ENCODE peak calls at places on chromosome 6, in nine cellular contexts. Y, P, Q, F, W, V, X, K and I are unnamed samples.

GRCh38 chr6:45327956-45328522 is at the start of gene RUNX2:
- DNase-seq in Y (no peak), P (peak; percentile 87), Q (peak; percentile 17), F (peak; percentile 8), W (no peak), V (no peak), X (no peak), K (no peak), I (peak; percentile 84)

GRCh38 chr6:7787137-7787575 is 61.3 kb downstream of the BMP6 start:
- DNase-seq in Y (no peak), P (peak; percentile 74), Q (no peak), F (peak; percentile 13), W (no peak), V (no peak), X (no peak), K (no peak), I (no peak)

GRCh38 chr6:129863664-129864063 is 2.5 kb upstream of the TMEM244 start:
- DNase-seq in Y (no peak), P (peak; percentile 89), Q (no peak), F (no peak), W (no peak), V (no peak), X (no peak), K (no peak), I (no peak)

GRCh38 chr6:115891704-115892225 is 168.9 kb downstream of the FRK start:
- DNase-seq in Y (no peak), P (no peak), Q (no peak), F (no peak), W (no peak), V (no peak), X (no peak), K (no peak), I (no peak)

GRCh38 chr6:34381086-34381485 is 11.4 kb downstream of the NUDT3 start:
- DNase-seq in Y (no peak), P (peak; percentile 61), Q (peak; percentile 55), F (no peak), W (no peak), V (no peak), X (no peak), K (no peak), I (no peak)

GRCh38 chr6:75098709-75099108 is 107.1 kb downstream of the COL12A1 start:
- DNase-seq in Y (no peak), P (peak; percentile 98), Q (peak; percentile 11), F (peak; percentile 79), W (no peak), V (no peak), X (peak; percentile 28), K (no peak), I (peak; percentile 46)

GRCh38 chr6:84514089-84514971 is 250.1 kb downstream of the TBX18 start:
- DNase-seq in Y (no peak), P (no peak), Q (no peak), F (no peak), W (no peak), V (no peak), X (no peak), K (no peak), I (no peak)

GRCh38 chr6:12007915-12008286 is 4.2 kb upstream of the HIVEP1 start:
- DNase-seq in Y (no peak), P (no peak), Q (no peak), F (no peak), W (no peak), V (no peak), X (no peak), K (no peak), I (peak; percentile 6)

GRCh38 chr6:101509556-101509955 is 116.0 kb downstream of the GRIK2 start:
- DNase-seq in Y (no peak), P (peak; percentile 41), Q (no peak), F (no peak), W (no peak), V (no peak), X (no peak), K (no peak), I (no peak)

GRCh38 chr6:156146891-156147290 is 630.3 kb upstream of the ARID1B start:
- DNase-seq in Y (no peak), P (no peak), Q (no peak), F (no peak), W (no peak), V (no peak), X (no peak), K (no peak), I (no peak)

GRCh38 chr6:76774750-76775396 is 688.4 kb downstream of the HTR1B start:
- DNase-seq in Y (no peak), P (no peak), Q (no peak), F (peak; percentile 42), W (no peak), V (no peak), X (no peak), K (no peak), I (no peak)

GRCh38 chr6:37068523-37069270 is 63.2 kb downstream of the FGD2 start:
- DNase-seq in Y (no peak), P (no peak), Q (no peak), F (no peak), W (no peak), V (no peak), X (no peak), K (no peak), I (peak; percentile 43)

GRCh38 chr6:168703970-168704369 is 263.0 kb downstream of the SMOC2 start:
- DNase-seq in Y (no peak), P (no peak), Q (no peak), F (no peak), W (no peak), V (no peak), X (no peak), K (no peak), I (no peak)

GRCh38 chr6:122307577-122307976 is 91.9 kb upstream of the HSF2 start:
- DNase-seq in Y (no peak), P (no peak), Q (no peak), F (no peak), W (no peak), V (no peak), X (no peak), K (no peak), I (no peak)
- H3K4me3 ChIP-seq in Y (no peak overlapping the region), P (no peak overlapping the region), Q (no peak overlapping the region), F (no peak overlapping the region), W (no peak overlapping the region), V (no peak overlapping the region), X (no peak overlapping the region), K (no peak overlapping the region), I (no peak overlapping the region)

DNA sequence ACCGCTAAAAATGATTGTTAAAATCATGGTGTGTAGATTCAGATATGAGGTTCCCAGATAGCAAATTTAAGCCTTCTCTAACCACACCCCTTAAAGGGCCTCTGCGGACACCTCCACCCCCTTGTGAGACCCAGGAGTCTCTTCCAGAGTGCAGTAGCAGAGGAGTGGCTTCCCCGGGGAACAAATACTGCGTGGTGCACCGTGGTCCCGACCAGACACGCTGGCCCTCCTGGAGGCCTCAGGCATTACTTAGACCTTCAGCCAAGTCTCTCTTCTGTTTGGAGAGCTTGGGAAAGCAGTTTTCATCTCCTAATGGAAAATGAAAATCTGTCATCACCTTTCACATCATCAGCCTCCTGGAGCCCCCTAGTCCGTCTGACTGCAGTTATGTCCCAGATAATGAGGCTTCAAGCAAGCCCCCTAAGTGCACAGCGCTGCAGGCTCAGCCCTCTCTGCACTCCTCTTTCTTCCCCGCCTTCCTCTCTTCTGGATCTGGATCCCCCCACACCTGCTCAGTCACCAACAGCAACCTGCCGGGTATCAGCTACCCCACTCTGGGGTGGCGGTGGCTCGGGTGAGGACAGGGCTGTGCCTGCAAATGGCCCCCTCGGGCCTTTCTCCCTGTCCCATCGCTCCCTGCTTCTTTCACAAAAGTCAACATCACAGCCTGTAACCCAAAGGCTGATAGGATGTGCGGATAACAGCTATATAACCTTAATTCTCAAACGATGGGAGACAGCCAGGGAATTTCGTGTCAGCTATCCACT is 58.8 kb upstream of the TAGAP start:
- DNase-seq in Y (no peak), P (no peak), Q (no peak), F (no peak), W (no peak), V (no peak), X (no peak), K (peak; percentile 48), I (no peak)
- H3K4me3 ChIP-seq in Y (peak overlapping the region; percentile 28), P (no peak overlapping the region), Q (no peak overlapping the region), F (no peak overlapping the region), W (no peak overlapping the region), V (no peak overlapping the region), X (no peak overlapping the region), K (no peak overlapping the region), I (peak overlapping the region; percentile 17)

GRCh38 chr6:139030539-139030938 is 2.0 kb downstream of the ABRACL start:
- DNase-seq in Y (peak; percentile 56), P (no peak), Q (peak; percentile 84), F (no peak), W (no peak), V (peak; percentile 37), X (no peak), K (no peak), I (no peak)
- H3K4me3 ChIP-seq in Y (peak overlapping the region; percentile 70), P (no peak overlapping the region), Q (peak overlapping the region; percentile 83), F (peak overlapping the region; percentile 94), W (peak overlapping the region; percentile 85), V (no peak overlapping the region), X (no peak overlapping the region), K (no peak overlapping the region), I (no peak overlapping the region)

DNA sequence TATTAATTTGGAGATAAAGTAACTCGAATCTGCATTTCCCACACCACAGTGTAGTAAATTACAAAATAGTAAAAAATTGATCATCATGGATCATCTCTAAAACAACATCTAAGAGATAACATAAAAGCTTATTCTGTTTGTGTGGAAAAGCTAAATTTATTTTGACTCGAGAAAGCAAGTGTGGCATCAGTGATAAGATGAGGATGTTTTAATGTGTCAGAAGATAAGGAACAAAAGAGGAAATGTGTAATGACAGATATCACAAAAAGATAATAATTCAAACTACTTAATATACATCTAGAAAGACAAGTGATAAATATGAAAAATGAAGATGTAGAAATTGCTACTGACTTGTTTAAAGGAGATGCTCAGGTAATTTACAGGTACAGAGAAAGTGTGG is 74.1 kb downstream of the DNAH8 start:
- DNase-seq in Y (no peak), P (no peak), Q (no peak), F (no peak), W (no peak), V (no peak), X (no peak), K (no peak), I (no peak)
- H3K4me3 ChIP-seq in Y (no peak overlapping the region), P (no peak overlapping the region), Q (no peak overlapping the region), F (no peak overlapping the region), W (no peak overlapping the region), V (no peak overlapping the region), X (no peak overlapping the region), K (no peak overlapping the region), I (no peak overlapping the region)